ENCODE peak calls at places on chromosomes 16 and 17, in four cellular contexts. M is heart left ventricle, C is Peyer's patch, U is tibial nerve. R is an unnamed sample.

GRCh38 chr17:51946311-51946710 is 212.2 kb downstream of the CA10 start:
- DNase-seq in M (no peak), C (no peak), U (no peak), R (no peak)

GRCh38 chr16:85782476-85782875 is 16.9 kb downstream of the EMC8 start:
- DNase-seq in M (no peak), C (no peak), U (no peak), R (no peak)

GRCh38 chr17:16371742-16372141 is 9.1 kb upstream of the UBB start:
- DNase-seq in M (no peak), C (no peak), U (no peak), R (no peak)

GRCh38 chr16:10405386-10405939 is 19.6 kb downstream of the ATF7IP2 start:
- DNase-seq in M (peak), C (no peak), U (no peak), R (no peak)

GRCh38 chr16:12612598-12613101 is 191.0 kb downstream of the CPPED1 start:
- DNase-seq in M (no peak), C (no peak), U (no peak), R (no peak)

GRCh38 chr16:58127033-58127556 is 2.1 kb downstream of the CFAP20 start:
- DNase-seq in M (no peak), C (no peak), U (peak), R (no peak)

GRCh38 chr17:35871415-35871814 is 2.7 kb upstream of the HEATR9 start:
- DNase-seq in M (no peak), C (no peak), U (no peak), R (no peak)

GRCh38 chr16:14301150-14302030 is 230.3 kb downstream of the MRTFB start:
- DNase-seq in M (peak), C (no peak), U (peak), R (no peak)

GRCh38 chr16:85529489-85530369 is 83.4 kb upstream of the GSE1 start:
- DNase-seq in M (no peak), C (no peak), U (no peak), R (no peak)

GRCh38 chr17:80673152-80673920 is 128.7 kb downstream of the RPTOR start:
- DNase-seq in M (no peak), C (no peak), U (no peak), R (no peak)

GRCh38 chr16:81494888-81495287 is 50.3 kb downstream of the CMIP start:
- DNase-seq in M (no peak), C (no peak), U (no peak), R (no peak)

GRCh38 chr16:81496742-81497141 is 52.1 kb downstream of the CMIP start:
- DNase-seq in M (no peak), C (no peak), U (no peak), R (no peak)

GRCh38 chr16:81493755-81494433 is 49.3 kb downstream of the CMIP start:
- DNase-seq in M (no peak), C (peak), U (no peak), R (no peak)

GRCh38 chr16:81494434-81494806 is 49.8 kb downstream of the CMIP start:
- DNase-seq in M (no peak), C (no peak), U (no peak), R (no peak)

DNA sequence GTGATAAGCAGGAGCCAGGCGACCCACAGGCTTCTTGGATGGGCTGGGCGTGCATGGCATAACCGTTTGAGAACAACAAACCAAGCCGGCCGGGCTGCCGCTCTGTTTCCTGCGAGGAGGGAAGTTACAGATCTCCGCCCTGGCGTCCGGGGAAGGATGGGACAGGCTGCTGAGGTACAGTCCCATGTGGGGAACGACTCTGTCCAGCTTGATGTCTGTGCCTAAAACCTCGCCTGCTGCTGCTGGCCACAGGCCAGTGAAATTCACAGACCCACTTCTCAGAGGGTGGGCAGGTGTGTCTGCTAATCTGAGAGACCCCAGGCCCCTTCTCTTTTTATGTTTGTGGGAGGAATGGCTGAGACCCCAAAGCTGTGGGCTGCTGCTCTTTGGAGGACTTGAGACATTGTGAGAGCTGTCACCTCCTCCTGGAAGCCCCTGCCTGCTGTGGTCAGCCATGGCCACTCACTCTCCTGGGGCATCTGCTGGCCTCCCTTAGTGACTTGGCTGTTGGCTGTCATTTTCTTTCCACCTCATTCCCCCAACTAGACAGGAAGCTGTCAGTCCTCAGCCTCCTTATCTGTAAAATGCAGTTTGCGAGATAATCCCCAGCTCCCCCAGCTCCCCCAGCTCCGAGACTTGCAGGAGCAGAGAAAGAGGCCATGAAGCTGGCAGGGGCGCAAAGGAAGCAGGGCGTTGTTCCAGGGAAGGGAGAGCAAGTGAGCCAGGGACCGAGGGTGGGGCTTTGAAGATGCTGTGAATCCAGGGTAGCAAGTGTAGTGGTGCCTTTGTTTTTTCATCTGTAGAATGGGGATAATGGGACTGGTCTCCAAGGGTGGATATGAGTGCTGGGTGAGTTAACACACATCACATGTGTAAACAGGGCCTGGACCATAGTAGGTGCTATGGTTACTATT is 51.0 kb downstream of the CMIP start:
- DNase-seq in M (peak), C (no peak), U (no peak), R (peak)
- TF ChIP-seq CTCF in M (no peak), C (peak), U (no peak), R (no peak)

GRCh38 chr16:50065624-50066481 is at the start of gene HEATR3:
- DNase-seq in M (peak), C (peak), U (peak), R (peak)
- TF ChIP-seq POLR2A in M (peak), C (peak), U (peak), R (no peak)

GRCh38 chr16:88383401-88384221 is 852 bp downstream of the ZNF469 start:
- DNase-seq in M (peak), C (peak), U (no peak), R (no peak)
- TF ChIP-seq CTCF in M (peak), C (peak), U (peak), R (no peak)

GRCh38 chr17:7043195-7043543 is 723 bp downstream of the SLC16A11 start:
- DNase-seq in M (no peak), C (peak), U (no peak), R (no peak)
- TF ChIP-seq POLR2A in M (no peak), C (no peak), U (no peak), R (no peak)